ENCODE peak calls at places on chromosomes 6 and 20, in ten cellular contexts. Y, X, R, A, Z, I, N, K, J and L are unnamed samples.
A peak's percentile ranks its signal among the peaks of the same experiment; 100 is the strongest.

GRCh38 chr20:45545754-45546453 is 1.3 kb downstream of the EPPIN start:
- DNase-seq in I (no peak), J (peak; percentile 82), R (no peak), X (no peak), A (no peak), N (no peak), K (no peak), Y (peak; percentile 0), Z (no peak), L (no peak)

GRCh38 chr6:169986848-169987498 is 235.6 kb downstream of the ERMARD start:
- DNase-seq in Y (no peak), Z (no peak), N (no peak), R (no peak), J (no peak), I (no peak), K (no peak), X (no peak), A (no peak), L (peak; percentile 57)

GRCh38 chr6:152316024-152316423 is 321.1 kb downstream of the SYNE1 start:
- DNase-seq in R (no peak), A (peak; percentile 27), N (no peak), Y (peak; percentile 89), J (no peak), X (no peak), I (no peak), Z (no peak), K (no peak), L (no peak)

GRCh38 chr6:123830110-123830509 is 26.4 kb downstream of the NKAIN2 start:
- DNase-seq in K (no peak), X (no peak), J (peak; percentile 39), I (no peak), Y (no peak), R (no peak), Z (no peak), A (no peak), N (no peak), L (no peak)

GRCh38 chr6:24495516-24495847 is 713 bp downstream of the ALDH5A1 start:
- DNase-seq in Z (peak; percentile 31), I (peak; percentile 4), A (peak; percentile 45), R (peak; percentile 61), K (peak; percentile 10), J (peak; percentile 83), Y (peak; percentile 31), N (peak; percentile 31), X (peak; percentile 64), L (peak; percentile 88)

GRCh38 chr6:56364482-56365313 is 117.3 kb upstream of the COL21A1 start:
- DNase-seq in Z (no peak), Y (peak; percentile 51), I (no peak), K (no peak), N (no peak), R (no peak), X (no peak), A (no peak), J (no peak), L (no peak)

GRCh38 chr20:38895098-38895949 is 30.9 kb upstream of the FAM83D start:
- DNase-seq in I (no peak), J (no peak), K (no peak), X (no peak), Z (no peak), R (no peak), N (no peak), Y (no peak), A (no peak), L (no peak)

GRCh38 chr20:62752181-62752670 is 43.6 kb downstream of the NTSR1 start:
- DNase-seq in N (no peak), A (peak; percentile 11), X (peak; percentile 9), K (no peak), J (peak; percentile 53), I (no peak), Y (no peak), Z (no peak), R (no peak), L (no peak)

GRCh38 chr6:69974193-69974592 is 107.8 kb downstream of the COL19A1 start:
- DNase-seq in A (no peak), I (no peak), J (no peak), R (no peak), Z (no peak), Y (peak; percentile 69), K (no peak), N (no peak), X (no peak), L (no peak)

GRCh38 chr6:257031-257725 is 35.1 kb upstream of the DUSP22 start:
- DNase-seq in R (no peak), I (no peak), A (no peak), X (no peak), Y (no peak), K (no peak), N (no peak), Z (no peak), J (peak; percentile 5), L (no peak)

GRCh38 chr20:47492284-47492683 is 9.4 kb upstream of the NCOA3 start:
- DNase-seq in Z (no peak), N (no peak), J (no peak), A (no peak), I (no peak), Y (no peak), K (no peak), R (no peak), X (no peak), L (no peak)

GRCh38 chr20:47493954-47494293 is 7.8 kb upstream of the NCOA3 start:
- DNase-seq in I (no peak), Y (no peak), K (no peak), Z (no peak), R (no peak), A (no peak), X (no peak), N (no peak), J (peak; percentile 36), L (no peak)

GRCh38 chr20:47496118-47496517 is 5.6 kb upstream of the NCOA3 start:
- DNase-seq in A (no peak), R (no peak), Z (no peak), J (no peak), I (no peak), K (no peak), Y (no peak), X (no peak), N (no peak), L (no peak)

GRCh38 chr20:47490795-47491194 is 10.9 kb upstream of the NCOA3 start:
- DNase-seq in A (no peak), N (no peak), Y (no peak), X (no peak), Z (no peak), K (no peak), I (no peak), R (no peak), J (no peak), L (no peak)

DNA sequence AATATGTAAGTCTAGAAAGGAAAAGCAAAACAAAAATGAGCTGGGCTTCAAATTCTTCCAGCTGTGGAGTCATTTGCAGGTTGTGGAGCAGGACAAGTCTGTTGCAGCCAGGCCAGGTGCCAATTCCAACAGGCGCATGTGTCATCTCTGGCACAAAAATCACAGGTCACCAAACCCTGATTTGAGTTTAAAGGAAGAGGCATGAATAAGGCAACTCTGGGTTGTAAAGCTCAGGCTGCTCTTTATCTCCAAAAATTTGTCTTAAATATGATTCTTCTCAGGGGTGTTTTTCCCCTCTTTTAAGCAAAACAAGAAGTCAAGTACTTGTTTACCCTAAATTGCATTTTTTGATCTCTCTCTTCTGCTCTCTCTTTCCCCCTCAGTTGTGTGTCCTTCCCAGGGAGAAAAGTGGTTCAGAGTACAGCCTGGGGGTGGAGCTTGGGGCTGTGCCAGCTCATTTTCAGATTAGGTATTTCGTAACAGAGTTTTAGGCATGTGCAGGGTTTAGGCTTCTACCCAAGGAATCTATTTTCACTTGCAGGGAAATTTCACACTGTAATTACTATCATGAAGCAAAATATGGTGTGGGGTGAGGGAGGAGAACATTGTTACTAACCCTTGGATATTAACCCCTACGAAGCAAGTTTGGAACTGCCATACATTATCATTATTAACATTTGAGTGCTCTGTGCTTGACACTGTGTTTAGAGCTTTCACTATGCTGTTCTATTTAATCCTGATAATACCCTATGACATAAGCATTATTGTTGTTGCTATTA is 8.3 kb upstream of the NCOA3 start:
- DNase-seq in J (no peak), K (peak; percentile 12), Y (peak; percentile 68), N (peak; percentile 35), I (no peak), R (peak; percentile 96), A (peak; percentile 87), Z (peak; percentile 90), X (peak; percentile 91), L (peak; percentile 89)
- H3K27ac ChIP-seq in J (no peak overlapping the region), K (no peak overlapping the region), Y (no peak overlapping the region), N (no peak overlapping the region), I (no peak overlapping the region), R (peak overlapping the region; percentile 36), A (peak overlapping the region; percentile 84), Z (peak overlapping the region; percentile 70), X (peak overlapping the region; percentile 65), L (peak overlapping the region; percentile 42)

DNA sequence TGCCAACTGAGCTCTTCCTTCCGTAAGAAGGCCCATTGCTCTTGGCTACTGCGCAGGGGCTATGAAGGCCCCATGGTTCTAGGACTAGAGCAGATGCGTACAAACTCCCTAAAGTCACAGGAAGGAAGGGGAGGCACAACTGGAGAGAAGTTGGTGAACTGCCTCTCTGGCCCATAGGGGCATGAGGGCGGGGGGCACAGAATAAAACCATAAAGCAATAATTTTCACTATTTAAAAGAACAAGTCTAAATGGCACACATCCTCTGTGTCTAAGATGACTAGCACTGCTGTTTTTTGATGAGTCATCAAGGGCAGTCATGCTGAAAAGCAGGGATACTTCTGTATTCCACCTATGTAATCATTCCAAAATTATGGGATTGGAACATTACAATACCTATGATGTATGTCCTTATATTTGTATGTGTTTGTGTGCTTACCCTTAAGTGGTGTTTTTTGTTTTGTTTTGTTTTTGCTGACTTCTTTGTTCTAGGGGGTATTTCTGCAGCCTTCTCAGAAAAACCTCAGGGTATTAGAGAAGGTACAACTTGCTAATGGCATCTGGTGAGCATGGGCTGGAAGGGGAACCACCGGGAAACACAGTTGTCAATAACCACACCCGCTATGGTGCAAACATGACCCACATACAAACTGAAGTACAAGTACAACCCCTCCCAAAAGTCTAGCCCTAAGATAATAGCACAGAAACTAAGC is 36.9 kb downstream of the B4GALT5 start:
- DNase-seq in Z (no peak), K (no peak), X (no peak), I (no peak), J (no peak), Y (peak; percentile 34), N (no peak), A (no peak), R (no peak), L (no peak)
- H3K27ac ChIP-seq in Z (peak overlapping the region; percentile 65), K (no peak overlapping the region), X (peak overlapping the region; percentile 76), I (no peak overlapping the region), J (no peak overlapping the region), Y (no peak overlapping the region), N (no peak overlapping the region), A (peak overlapping the region; percentile 11), R (no peak overlapping the region), L (peak overlapping the region; percentile 65)

DNA sequence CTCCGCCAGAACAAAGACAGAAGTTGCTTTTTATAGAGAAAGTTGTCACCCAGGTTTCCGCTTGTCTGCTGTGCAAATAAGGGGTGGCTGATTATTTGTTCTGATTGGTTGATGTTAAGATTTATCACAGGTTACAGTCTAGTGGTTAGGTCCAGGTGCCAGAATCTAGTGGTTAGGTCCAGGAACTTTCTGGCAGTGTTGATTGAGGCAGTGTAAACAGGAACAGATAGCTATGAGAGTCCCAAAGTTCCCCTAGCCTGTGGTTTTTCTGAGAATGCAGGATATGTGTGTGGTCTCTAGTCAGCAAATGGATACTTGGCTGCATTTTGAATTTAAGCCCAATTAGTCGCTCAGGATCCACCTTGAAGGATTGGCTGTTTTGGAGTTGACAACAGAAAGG is 148.0 kb downstream of the TMEM200A start:
- DNase-seq in J (no peak), R (no peak), A (no peak), Y (peak; percentile 56), Z (no peak), N (peak; percentile 65), K (peak; percentile 19), I (no peak), X (no peak), L (no peak)
- H3K27ac ChIP-seq in J (no peak overlapping the region), R (no peak overlapping the region), A (no peak overlapping the region), Y (no peak overlapping the region), Z (no peak overlapping the region), N (peak overlapping the region; percentile 62), K (peak overlapping the region; percentile 49), I (no peak overlapping the region), X (no peak overlapping the region), L (no peak overlapping the region)

GRCh38 chr6:4403023-4403752 is 267.8 kb upstream of the ECI2 start:
- DNase-seq in X (no peak), Y (no peak), A (no peak), N (no peak), R (no peak), K (no peak), Z (no peak), J (no peak), I (no peak), L (no peak)
- H3K27ac ChIP-seq in X (no peak overlapping the region), Y (peak overlapping the region; percentile 6), A (peak overlapping the region; percentile 83), N (no peak overlapping the region), R (no peak overlapping the region), K (no peak overlapping the region), Z (peak overlapping the region; percentile 67), J (no peak overlapping the region), I (no peak overlapping the region), L (no peak overlapping the region)